ENCODE peak calls at places on chromosomes 6 and 20, in five cellular contexts. One of them, this sample, is unnamed.

GRCh38 chr6:68134796-68135195 is 500.3 kb upstream of the ADGRB3 start:
- DNase-seq in heart right ventricle: no peak
- DNase-seq in psoas muscle: no peak
- DNase-seq in HCT116: no peak
- DNase-seq in GM23338: no peak
- DNase-seq in this sample: no peak

GRCh38 chr6:26020983-26021349 is 58.4 kb downstream of the TRIM38 start:
- DNase-seq in heart right ventricle: peak; percentile 58
- DNase-seq in psoas muscle: peak; percentile 62
- DNase-seq in HCT116: peak; percentile 72
- DNase-seq in GM23338: no peak
- DNase-seq in this sample: peak; percentile 64

GRCh38 chr6:74735304-74735703 is 470.5 kb downstream of the COL12A1 start:
- DNase-seq in heart right ventricle: no peak
- DNase-seq in psoas muscle: no peak
- DNase-seq in HCT116: no peak
- DNase-seq in GM23338: no peak
- DNase-seq in this sample: no peak

GRCh38 chr6:118335325-118335724 is 212.8 kb upstream of the PLN start:
- DNase-seq in heart right ventricle: no peak
- DNase-seq in psoas muscle: no peak
- DNase-seq in HCT116: no peak
- DNase-seq in GM23338: no peak
- DNase-seq in this sample: no peak

GRCh38 chr20:10553326-10553984 is 118.3 kb downstream of the SLX4IP start:
- DNase-seq in heart right ventricle: peak; percentile 77
- DNase-seq in psoas muscle: peak; percentile 63
- DNase-seq in HCT116: no peak
- DNase-seq in GM23338: peak; percentile 87
- DNase-seq in this sample: peak; percentile 72

GRCh38 chr20:14956026-14956425 is 618.6 kb upstream of the FLRT3 start:
- DNase-seq in heart right ventricle: no peak
- DNase-seq in psoas muscle: no peak
- DNase-seq in HCT116: no peak
- DNase-seq in GM23338: no peak
- DNase-seq in this sample: no peak

GRCh38 chr20:5774438-5774837 is 24.2 kb downstream of the SHLD1 start:
- DNase-seq in heart right ventricle: no peak
- DNase-seq in psoas muscle: no peak
- DNase-seq in HCT116: no peak
- DNase-seq in GM23338: no peak
- DNase-seq in this sample: no peak

GRCh38 chr6:149484733-149485700 is at the start of gene ZC3H12D:
- DNase-seq in heart right ventricle: no peak
- DNase-seq in psoas muscle: peak; percentile 61
- DNase-seq in HCT116: peak; percentile 38
- DNase-seq in GM23338: no peak
- DNase-seq in this sample: peak; percentile 59

GRCh38 chr6:81169166-81169565 is 583.3 kb downstream of the TENT5A start:
- DNase-seq in heart right ventricle: no peak
- DNase-seq in psoas muscle: no peak
- DNase-seq in HCT116: no peak
- DNase-seq in GM23338: no peak
- DNase-seq in this sample: no peak

GRCh38 chr6:30100585-30101422 is 12.1 kb downstream of the TRIM31 start:
- DNase-seq in heart right ventricle: peak; percentile 37
- DNase-seq in psoas muscle: peak; percentile 40
- DNase-seq in HCT116: no peak
- DNase-seq in GM23338: peak; percentile 77
- DNase-seq in this sample: peak; percentile 76

GRCh38 chr20:19602660-19603389 is 155.2 kb upstream of the RIN2 start:
- DNase-seq in heart right ventricle: no peak
- DNase-seq in psoas muscle: no peak
- DNase-seq in HCT116: no peak
- DNase-seq in GM23338: no peak
- DNase-seq in this sample: no peak

GRCh38 chr20:48209102-48209501 is 423.8 kb upstream of the SULF2 start:
- DNase-seq in heart right ventricle: peak; percentile 30
- DNase-seq in psoas muscle: no peak
- DNase-seq in HCT116: no peak
- DNase-seq in GM23338: no peak
- DNase-seq in this sample: no peak

GRCh38 chr20:24773751-24774201 is 175.3 kb upstream of the CST7 start:
- DNase-seq in heart right ventricle: no peak
- DNase-seq in psoas muscle: no peak
- DNase-seq in HCT116: no peak
- DNase-seq in GM23338: no peak
- DNase-seq in this sample: peak; percentile 4

GRCh38 chr6:130858498-130859160 is 31.4 kb downstream of the SMLR1 start:
- DNase-seq in heart right ventricle: no peak
- DNase-seq in psoas muscle: no peak
- DNase-seq in HCT116: no peak
- DNase-seq in GM23338: no peak
- DNase-seq in this sample: no peak

GRCh38 chr6:1624071-1624847 is 14.5 kb downstream of the FOXC1 start:
- DNase-seq in heart right ventricle: no peak
- DNase-seq in psoas muscle: no peak
- DNase-seq in HCT116: no peak
- DNase-seq in GM23338: peak; percentile 65
- DNase-seq in this sample: peak; percentile 17

GRCh38 chr20:24993337-24994185 is 1.0 kb upstream of the APMAP start:
- DNase-seq in heart right ventricle: no peak
- DNase-seq in psoas muscle: no peak
- DNase-seq in HCT116: no peak
- DNase-seq in GM23338: no peak
- DNase-seq in this sample: no peak

GRCh38 chr20:22584922-22585785 is 782 bp upstream of the FOXA2 start:
- DNase-seq in heart right ventricle: no peak
- DNase-seq in psoas muscle: no peak
- DNase-seq in HCT116: no peak
- DNase-seq in GM23338: peak; percentile 72
- DNase-seq in this sample: peak; percentile 57

GRCh38 chr6:43074847-43075741 is 1.0 kb upstream of the PTK7 start:
- DNase-seq in heart right ventricle: no peak
- DNase-seq in psoas muscle: no peak
- DNase-seq in HCT116: no peak
- DNase-seq in GM23338: peak; percentile 45
- DNase-seq in this sample: no peak

GRCh38 chr6:135465903-135466302 is 31.6 kb downstream of the AHI1 start:
- DNase-seq in heart right ventricle: no peak
- DNase-seq in psoas muscle: no peak
- DNase-seq in HCT116: no peak
- DNase-seq in GM23338: no peak
- DNase-seq in this sample: no peak

GRCh38 chr6:40393641-40394040 is 193.5 kb downstream of the LRFN2 start:
- DNase-seq in heart right ventricle: no peak
- DNase-seq in psoas muscle: no peak
- DNase-seq in HCT116: no peak
- DNase-seq in GM23338: no peak
- DNase-seq in this sample: no peak

GRCh38 chr6:39365281-39366074 is 43.0 kb upstream of the KCNK16 start:
- DNase-seq in heart right ventricle: no peak
- DNase-seq in psoas muscle: no peak
- DNase-seq in HCT116: no peak
- DNase-seq in GM23338: no peak
- DNase-seq in this sample: no peak

GRCh38 chr6:52526634-52527033 is 50.2 kb downstream of the TRAM2 start:
- DNase-seq in heart right ventricle: no peak
- DNase-seq in psoas muscle: no peak
- DNase-seq in HCT116: no peak
- DNase-seq in GM23338: no peak
- DNase-seq in this sample: no peak

GRCh38 chr20:59063358-59064213 is 21.0 kb upstream of the PRELID3B start:
- DNase-seq in heart right ventricle: peak; percentile 56
- DNase-seq in psoas muscle: peak; percentile 30
- DNase-seq in HCT116: peak; percentile 75
- DNase-seq in GM23338: no peak
- DNase-seq in this sample: no peak

GRCh38 chr20:63873477-63873971 is 8.5 kb downstream of the TPD52L2 start:
- DNase-seq in heart right ventricle: peak; percentile 57
- DNase-seq in psoas muscle: peak; percentile 43
- DNase-seq in HCT116: no peak
- DNase-seq in GM23338: no peak
- DNase-seq in this sample: no peak

GRCh38 chr20:63082939-63083735 is 76.4 kb upstream of the BHLHE23 start:
- DNase-seq in heart right ventricle: no peak
- DNase-seq in psoas muscle: peak; percentile 6
- DNase-seq in HCT116: no peak
- DNase-seq in GM23338: no peak
- DNase-seq in this sample: no peak

GRCh38 chr20:49561256-49561655 is 6.7 kb downstream of the PTGIS start:
- DNase-seq in heart right ventricle: no peak
- DNase-seq in psoas muscle: no peak
- DNase-seq in HCT116: no peak
- DNase-seq in GM23338: no peak
- DNase-seq in this sample: peak; percentile 10

GRCh38 chr6:136408205-136408604 is 118.6 kb upstream of the BCLAF1 start:
- DNase-seq in heart right ventricle: no peak
- DNase-seq in psoas muscle: no peak
- DNase-seq in HCT116: no peak
- DNase-seq in GM23338: no peak
- DNase-seq in this sample: no peak

GRCh38 chr6:112007805-112008204 is 46.1 kb upstream of the CCN6 start:
- DNase-seq in heart right ventricle: no peak
- DNase-seq in psoas muscle: no peak
- DNase-seq in HCT116: no peak
- DNase-seq in GM23338: no peak
- DNase-seq in this sample: no peak
- H3K27ac ChIP-seq in heart right ventricle: no peak overlapping the region
- H3K27ac ChIP-seq in psoas muscle: no peak overlapping the region
- H3K27ac ChIP-seq in HCT116: no peak overlapping the region
- H3K27ac ChIP-seq in GM23338: no peak overlapping the region
- H3K27ac ChIP-seq in this sample: peak overlapping the region; percentile 69

DNA sequence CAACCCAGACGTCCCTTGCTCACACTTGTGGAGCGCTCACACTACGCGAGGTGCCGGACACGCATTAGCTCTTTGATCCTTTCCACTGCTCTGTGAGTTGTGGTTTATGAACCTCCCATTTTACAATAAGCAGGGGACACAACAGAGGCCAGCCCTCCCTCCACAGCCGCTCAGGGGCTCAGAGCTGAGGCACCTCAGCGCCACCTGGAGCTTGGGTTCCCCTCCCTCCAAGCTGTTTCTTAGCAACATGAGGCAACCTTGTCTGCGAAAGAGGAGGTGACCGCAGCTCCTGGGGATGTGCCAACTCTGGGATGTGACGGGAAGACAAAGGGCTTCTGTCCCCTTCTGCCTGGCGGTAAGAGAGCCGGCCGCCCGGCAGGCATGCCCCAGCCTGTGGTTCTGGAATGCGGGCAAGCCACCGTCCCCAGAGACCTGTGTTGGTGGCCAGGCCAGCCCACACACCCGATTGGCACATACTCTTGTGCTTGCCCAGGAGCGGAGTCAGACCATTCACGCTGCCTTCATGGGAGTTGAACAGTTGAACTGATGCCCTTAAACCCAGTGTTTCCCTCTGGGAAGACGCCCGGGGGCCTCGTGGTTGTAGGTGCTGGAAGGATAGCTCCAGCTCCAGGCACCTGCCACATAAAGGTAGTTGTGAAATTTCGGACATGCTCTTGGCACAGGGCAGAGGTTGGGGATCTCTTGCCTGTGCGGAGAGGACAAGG is 44.5 kb downstream of the RBM38 start:
- DNase-seq in heart right ventricle: peak; percentile 55
- DNase-seq in psoas muscle: peak; percentile 85
- DNase-seq in HCT116: peak; percentile 88
- DNase-seq in GM23338: peak; percentile 63
- DNase-seq in this sample: peak; percentile 82
- H3K27ac ChIP-seq in heart right ventricle: peak overlapping the region; percentile 59
- H3K27ac ChIP-seq in psoas muscle: peak overlapping the region; percentile 85
- H3K27ac ChIP-seq in HCT116: peak overlapping the region; percentile 40
- H3K27ac ChIP-seq in GM23338: no peak overlapping the region
- H3K27ac ChIP-seq in this sample: no peak overlapping the region

DNA sequence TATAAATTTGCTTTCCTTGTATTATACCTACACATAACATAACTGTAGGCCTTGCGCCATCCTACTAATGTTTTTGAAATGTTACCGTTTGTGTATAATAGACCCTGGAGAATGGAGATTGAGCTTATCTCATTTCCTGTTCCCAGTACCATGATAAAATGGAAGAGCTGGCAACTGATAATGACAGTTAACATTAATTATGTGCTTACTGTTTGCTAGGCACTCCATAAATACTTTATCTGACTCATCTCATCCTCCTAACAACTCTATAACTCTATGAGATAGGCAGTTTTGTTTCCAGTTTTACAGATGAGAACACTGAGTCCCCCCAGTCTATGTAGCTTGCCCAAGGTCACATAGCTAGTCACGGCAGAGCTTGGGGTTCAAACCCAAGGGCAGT is 396.7 kb downstream of the SYNE1 start:
- DNase-seq in heart right ventricle: no peak
- DNase-seq in psoas muscle: no peak
- DNase-seq in HCT116: no peak
- DNase-seq in GM23338: no peak
- DNase-seq in this sample: no peak
- H3K27ac ChIP-seq in heart right ventricle: no peak overlapping the region
- H3K27ac ChIP-seq in psoas muscle: no peak overlapping the region
- H3K27ac ChIP-seq in HCT116: no peak overlapping the region
- H3K27ac ChIP-seq in GM23338: no peak overlapping the region
- H3K27ac ChIP-seq in this sample: no peak overlapping the region

GRCh38 chr6:12937971-12938370 is 221.4 kb downstream of the PHACTR1 start:
- DNase-seq in heart right ventricle: no peak
- DNase-seq in psoas muscle: no peak
- DNase-seq in HCT116: no peak
- DNase-seq in GM23338: no peak
- DNase-seq in this sample: no peak
- H3K27ac ChIP-seq in heart right ventricle: no peak overlapping the region
- H3K27ac ChIP-seq in psoas muscle: no peak overlapping the region
- H3K27ac ChIP-seq in HCT116: no peak overlapping the region
- H3K27ac ChIP-seq in GM23338: no peak overlapping the region
- H3K27ac ChIP-seq in this sample: no peak overlapping the region

This sample was measured in stomach.